ENCODE peak calls at places on chromosomes 5 and 9, in six cellular contexts. One of them, this sample, is unnamed.

GRCh38 chr5:52798952-52799351 is 11.2 kb downstream of the ITGA1 start:
- DNase-seq in HepG2: no peak
- DNase-seq in K562: no peak
- DNase-seq in H1: no peak
- DNase-seq in GM12878: no peak
- DNase-seq in SK-N-SH: no peak
- DNase-seq in this sample: no peak

GRCh38 chr9:93576296-93577044 is at the start of gene PHF2:
- DNase-seq in HepG2: no peak
- DNase-seq in K562: peak; percentile 34
- DNase-seq in H1: no peak
- DNase-seq in GM12878: no peak
- DNase-seq in SK-N-SH: peak; percentile 86
- DNase-seq in this sample: no peak

GRCh38 chr9:35712762-35713400 is 19.1 kb downstream of the TLN1 start:
- DNase-seq in HepG2: no peak
- DNase-seq in K562: no peak
- DNase-seq in H1: no peak
- DNase-seq in GM12878: no peak
- DNase-seq in SK-N-SH: no peak
- DNase-seq in this sample: no peak

GRCh38 chr9:114226289-114227055 is 71.1 kb downstream of the COL27A1 start:
- DNase-seq in HepG2: no peak
- DNase-seq in K562: no peak
- DNase-seq in H1: no peak
- DNase-seq in GM12878: no peak
- DNase-seq in SK-N-SH: no peak
- DNase-seq in this sample: no peak

GRCh38 chr9:109447329-109448076 is 50.6 kb downstream of the PTPN3 start:
- DNase-seq in HepG2: no peak
- DNase-seq in K562: no peak
- DNase-seq in H1: no peak
- DNase-seq in GM12878: no peak
- DNase-seq in SK-N-SH: no peak
- DNase-seq in this sample: no peak

GRCh38 chr9:8030095-8030494 is 230.5 kb upstream of the DMAC1 start:
- DNase-seq in HepG2: no peak
- DNase-seq in K562: no peak
- DNase-seq in H1: no peak
- DNase-seq in GM12878: no peak
- DNase-seq in SK-N-SH: no peak
- DNase-seq in this sample: no peak

GRCh38 chr5:140634103-140634502 is 1.1 kb upstream of the CD14 start:
- DNase-seq in HepG2: no peak
- DNase-seq in K562: no peak
- DNase-seq in H1: no peak
- DNase-seq in GM12878: no peak
- DNase-seq in SK-N-SH: no peak
- DNase-seq in this sample: no peak

GRCh38 chr5:23411200-23411599 is 96.2 kb upstream of the PRDM9 start:
- DNase-seq in HepG2: no peak
- DNase-seq in K562: no peak
- DNase-seq in H1: no peak
- DNase-seq in GM12878: no peak
- DNase-seq in SK-N-SH: no peak
- DNase-seq in this sample: no peak

GRCh38 chr5:39500656-39501295 is 76.0 kb upstream of the DAB2 start:
- DNase-seq in HepG2: no peak
- DNase-seq in K562: no peak
- DNase-seq in H1: no peak
- DNase-seq in GM12878: no peak
- DNase-seq in SK-N-SH: no peak
- DNase-seq in this sample: no peak

GRCh38 chr5:40333459-40334241 is 346.1 kb upstream of the PTGER4 start:
- DNase-seq in HepG2: no peak
- DNase-seq in K562: no peak
- DNase-seq in H1: no peak
- DNase-seq in GM12878: no peak
- DNase-seq in SK-N-SH: no peak
- DNase-seq in this sample: no peak

GRCh38 chr5:128711216-128711615 is 173.2 kb upstream of the FBN2 start:
- DNase-seq in HepG2: no peak
- DNase-seq in K562: no peak
- DNase-seq in H1: no peak
- DNase-seq in GM12878: no peak
- DNase-seq in SK-N-SH: no peak
- DNase-seq in this sample: no peak

GRCh38 chr9:100208673-100209072 is 109.6 kb downstream of the INVS start:
- DNase-seq in HepG2: no peak
- DNase-seq in K562: no peak
- DNase-seq in H1: no peak
- DNase-seq in GM12878: no peak
- DNase-seq in SK-N-SH: no peak
- DNase-seq in this sample: no peak
- TF ChIP-seq GABPA in HepG2: no peak
- TF ChIP-seq GABPA in K562: no peak
- TF ChIP-seq GABPA in H1: no peak
- TF ChIP-seq GABPA in GM12878: no peak
- TF ChIP-seq GABPA in SK-N-SH: no peak
- TF ChIP-seq GABPA in this sample: no peak

GRCh38 chr5:96015709-96016108 is 54.1 kb upstream of the ELL2 start:
- DNase-seq in HepG2: no peak
- DNase-seq in K562: no peak
- DNase-seq in H1: no peak
- DNase-seq in GM12878: no peak
- DNase-seq in SK-N-SH: no peak
- DNase-seq in this sample: no peak
- TF ChIP-seq GABPA in HepG2: no peak
- TF ChIP-seq GABPA in K562: no peak
- TF ChIP-seq GABPA in H1: no peak
- TF ChIP-seq GABPA in GM12878: no peak
- TF ChIP-seq GABPA in SK-N-SH: no peak
- TF ChIP-seq GABPA in this sample: no peak

GRCh38 chr9:125889524-125890473 is 142.6 kb downstream of the PBX3 start:
- DNase-seq in HepG2: no peak
- DNase-seq in K562: no peak
- DNase-seq in H1: peak; percentile 70
- DNase-seq in GM12878: no peak
- DNase-seq in SK-N-SH: peak; percentile 76
- DNase-seq in this sample: peak; percentile 9
- TF ChIP-seq GABPA in HepG2: no peak
- TF ChIP-seq GABPA in K562: no peak
- TF ChIP-seq GABPA in H1: no peak
- TF ChIP-seq GABPA in GM12878: no peak
- TF ChIP-seq GABPA in SK-N-SH: no peak
- TF ChIP-seq GABPA in this sample: no peak

GRCh38 chr5:14727428-14727865 is 62.9 kb downstream of the OTULIN start:
- DNase-seq in HepG2: peak; percentile 84
- DNase-seq in K562: peak; percentile 84
- DNase-seq in H1: peak; percentile 89
- DNase-seq in GM12878: no peak
- DNase-seq in SK-N-SH: peak; percentile 81
- DNase-seq in this sample: peak; percentile 28
- TF ChIP-seq GABPA in HepG2: no peak
- TF ChIP-seq GABPA in K562: no peak
- TF ChIP-seq GABPA in H1: no peak
- TF ChIP-seq GABPA in GM12878: no peak
- TF ChIP-seq GABPA in SK-N-SH: no peak
- TF ChIP-seq GABPA in this sample: no peak

DNA sequence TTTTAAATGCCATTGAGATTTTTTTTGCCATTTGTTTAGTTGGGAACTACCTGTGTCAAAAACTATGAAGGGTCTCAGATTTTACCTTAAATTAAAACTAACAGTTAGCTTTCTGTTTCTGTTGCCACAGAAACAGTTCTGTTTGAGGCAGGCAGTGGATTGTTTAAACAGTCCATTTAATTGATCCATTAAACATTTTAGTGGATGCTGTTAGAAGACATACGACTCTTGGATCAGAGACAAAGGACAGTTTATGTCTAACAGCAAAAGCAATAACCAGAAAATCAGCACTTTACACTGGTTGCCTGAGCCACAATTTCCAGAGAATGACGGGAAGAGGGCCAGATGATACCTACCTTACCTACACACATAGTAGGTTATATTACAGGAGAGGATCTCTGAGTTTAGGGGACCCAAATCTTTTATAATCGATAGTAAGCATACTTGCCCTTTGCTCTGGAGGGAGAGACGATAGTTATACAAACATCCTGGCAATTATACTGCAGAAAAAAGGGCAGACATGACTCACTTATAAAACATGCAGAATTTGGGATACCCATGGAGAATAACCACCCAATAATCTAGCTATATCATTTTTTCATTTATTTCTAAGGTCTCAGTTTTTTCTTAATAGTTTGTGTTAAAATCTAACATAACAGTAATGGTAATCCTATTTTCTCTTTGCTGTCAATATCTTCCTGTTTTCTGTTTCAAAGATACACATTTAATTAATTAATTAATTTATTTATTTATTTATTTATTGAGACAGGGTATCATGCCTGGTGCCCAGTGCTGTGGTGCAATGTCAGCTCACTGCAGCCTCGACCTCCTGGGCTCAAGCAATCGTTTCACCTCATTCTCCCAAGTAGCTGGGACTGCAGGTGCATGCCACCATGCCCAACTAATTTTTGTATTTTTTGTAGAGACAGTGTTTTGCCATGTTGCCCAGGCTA is 136.7 kb upstream of the TNFAIP8 start:
- DNase-seq in HepG2: peak; percentile 18
- DNase-seq in K562: no peak
- DNase-seq in H1: no peak
- DNase-seq in GM12878: no peak
- DNase-seq in SK-N-SH: no peak
- DNase-seq in this sample: no peak
- TF ChIP-seq GABPA in HepG2: no peak
- TF ChIP-seq GABPA in K562: no peak
- TF ChIP-seq GABPA in H1: no peak
- TF ChIP-seq GABPA in GM12878: no peak
- TF ChIP-seq GABPA in SK-N-SH: no peak
- TF ChIP-seq GABPA in this sample: no peak

GRCh38 chr5:51488803-51489642 is 105.8 kb downstream of the ISL1 start:
- DNase-seq in HepG2: no peak
- DNase-seq in K562: no peak
- DNase-seq in H1: no peak
- DNase-seq in GM12878: no peak
- DNase-seq in SK-N-SH: peak; percentile 40
- DNase-seq in this sample: no peak
- TF ChIP-seq GABPA in HepG2: no peak
- TF ChIP-seq GABPA in K562: no peak
- TF ChIP-seq GABPA in H1: no peak
- TF ChIP-seq GABPA in GM12878: no peak
- TF ChIP-seq GABPA in SK-N-SH: no peak
- TF ChIP-seq GABPA in this sample: no peak

DNA sequence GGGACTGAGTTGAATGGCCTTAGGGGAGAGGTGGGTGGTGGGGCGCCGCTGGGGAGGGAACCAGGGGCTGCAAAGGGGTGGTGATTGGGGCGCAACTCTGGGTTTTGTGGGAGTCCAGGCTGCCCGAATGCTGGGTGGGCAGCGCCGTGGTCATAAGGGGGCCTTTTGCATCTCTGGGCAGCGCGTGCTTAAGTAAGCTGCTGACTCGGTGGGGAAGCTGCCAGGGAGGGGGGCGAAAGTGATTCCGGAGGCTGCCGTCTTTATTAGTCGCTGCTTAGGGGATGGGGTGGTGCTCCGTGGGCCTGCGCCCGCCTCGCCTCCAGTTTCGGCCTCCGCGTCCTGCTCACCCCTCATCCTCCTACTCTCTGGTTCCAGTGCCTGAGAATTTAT is 542 bp downstream of the PTPA start:
- DNase-seq in HepG2: peak; percentile 25
- DNase-seq in K562: peak; percentile 65
- DNase-seq in H1: no peak
- DNase-seq in GM12878: no peak
- DNase-seq in SK-N-SH: peak; percentile 69
- DNase-seq in this sample: peak; percentile 35
- TF ChIP-seq GABPA in HepG2: no peak
- TF ChIP-seq GABPA in K562: no peak
- TF ChIP-seq GABPA in H1: no peak
- TF ChIP-seq GABPA in GM12878: no peak
- TF ChIP-seq GABPA in SK-N-SH: no peak
- TF ChIP-seq GABPA in this sample: no peak

This sample was measured in HL-60.